ENCODE peak calls at places on chromosomes 13 and 19, in six cellular contexts. U is HCT116, C is astrocyte, S is fibroblast of lung, G is IMR-90, A is GM23248. W is an unnamed sample.
A peak's percentile ranks its signal among the peaks of the same experiment; 100 is the strongest.

GRCh38 chr19:36605839-36606478 is 846 bp downstream of the ZNF382 start:
- DNase-seq in G (no peak), C (no peak), S (no peak), U (no peak), A (no peak), W (no peak)

GRCh38 chr19:32039446-32039845 is 306.0 kb upstream of the ZNF507 start:
- DNase-seq in U (no peak), S (no peak), A (no peak), G (no peak), C (no peak), W (no peak)

GRCh38 chr13:51524312-51524711 is 60.0 kb upstream of the WDFY2 start:
- DNase-seq in G (peak; percentile 44), S (peak; percentile 46), U (no peak), A (peak; percentile 62), C (no peak), W (no peak)

GRCh38 chr19:51489113-51489512 is 10.8 kb downstream of the CEACAM18 start:
- DNase-seq in A (no peak), S (no peak), U (no peak), C (no peak), G (no peak), W (no peak)

GRCh38 chr13:102757006-102757405 is 16.6 kb downstream of the TEX30 start:
- DNase-seq in S (no peak), G (no peak), C (no peak), U (no peak), A (no peak), W (no peak)

GRCh38 chr13:41678320-41678719 is 221.0 kb downstream of the RGCC start:
- DNase-seq in U (no peak), A (peak; percentile 86), G (peak; percentile 67), S (peak; percentile 61), C (peak; percentile 75), W (no peak)

GRCh38 chr13:113508531-113509254 is 18.2 kb upstream of the DCUN1D2 start:
- DNase-seq in S (no peak), U (no peak), A (no peak), C (no peak), G (no peak), W (no peak)

GRCh38 chr13:55410398-55411330 is 1730.1 kb upstream of the PRR20A start:
- DNase-seq in C (no peak), A (no peak), U (no peak), G (no peak), S (no peak), W (no peak)

GRCh38 chr19:31334101-31334848 is 15.0 kb downstream of the TSHZ3 start:
- DNase-seq in G (peak; percentile 74), S (no peak), A (peak; percentile 71), U (no peak), C (peak; percentile 85), W (no peak)

GRCh38 chr19:3095375-3096191 is 1.4 kb downstream of the GNA11 start:
- DNase-seq in C (no peak), A (peak; percentile 35), U (no peak), S (no peak), G (no peak), W (no peak)

GRCh38 chr13:91174886-91175501 is 172.5 kb upstream of the MIR17HG start:
- DNase-seq in A (no peak), G (no peak), U (no peak), S (no peak), C (no peak), W (no peak)

GRCh38 chr13:22789916-22790315 is 390.9 kb upstream of the SGCG start:
- DNase-seq in S (no peak), G (no peak), U (no peak), A (no peak), C (no peak), W (no peak)

GRCh38 chr13:66577358-66577757 is 652.8 kb downstream of the PCDH9 start:
- DNase-seq in S (no peak), U (no peak), C (no peak), A (no peak), G (no peak), W (no peak)

GRCh38 chr19:37778613-37779138 is 710 bp downstream of the ZNF573 start:
- DNase-seq in U (no peak), C (peak; percentile 9), G (peak; percentile 0), S (peak; percentile 14), A (peak; percentile 47), W (no peak)

GRCh38 chr19:2016041-2016807 is 710 bp upstream of the BTBD2 start:
- DNase-seq in U (peak; percentile 73), A (peak; percentile 73), G (peak; percentile 81), S (peak; percentile 91), C (peak; percentile 77), W (peak; percentile 62)

GRCh38 chr19:35596366-35596999 is 10.5 kb downstream of the PMIS2 start:
- DNase-seq in A (no peak), U (no peak), C (no peak), G (no peak), S (no peak), W (no peak)

GRCh38 chr13:99058527-99059495 is 80.9 kb upstream of the DOCK9 start:
- DNase-seq in U (no peak), G (no peak), C (no peak), S (no peak), A (no peak), W (no peak)

GRCh38 chr19:45187421-45188100 is 9.0 kb downstream of the BLOC1S3 start:
- DNase-seq in G (no peak), U (no peak), A (peak; percentile 29), S (no peak), C (no peak), W (no peak)

GRCh38 chr19:45189971-45190370 is 11.4 kb downstream of the BLOC1S3 start:
- DNase-seq in G (no peak), A (no peak), C (no peak), U (no peak), S (no peak), W (no peak)

GRCh38 chr19:45184115-45184514 is 5.5 kb downstream of the BLOC1S3 start:
- DNase-seq in U (no peak), G (no peak), C (no peak), A (no peak), S (no peak), W (no peak)

GRCh38 chr19:45182758-45183157 is 4.2 kb downstream of the BLOC1S3 start:
- DNase-seq in C (no peak), S (no peak), A (no peak), U (no peak), G (no peak), W (no peak)

GRCh38 chr19:45186509-45187334 is 8.1 kb downstream of the BLOC1S3 start:
- DNase-seq in A (peak; percentile 39), U (no peak), C (no peak), S (no peak), G (peak; percentile 62), W (no peak)
- H3K4me2 ChIP-seq in A (no peak overlapping the region), U (peak overlapping the region; percentile 29), C (no peak overlapping the region), S (no peak overlapping the region), G (no peak overlapping the region), W (no peak overlapping the region)

GRCh38 chr19:5622465-5623396 is at the start of the genes SAFB and SAFB2:
- DNase-seq in A (peak; percentile 100), G (peak; percentile 100), U (peak; percentile 99), S (peak; percentile 100), C (peak; percentile 96), W (peak; percentile 96)

GRCh38 chr19:5624741-5625140 is 1.9 kb downstream of the SAFB start:
- DNase-seq in C (no peak), G (no peak), U (no peak), S (no peak), A (peak; percentile 47), W (no peak)

GRCh38 chr19:5625641-5626040 is 2.8 kb downstream of the SAFB start:
- DNase-seq in A (no peak), G (no peak), C (no peak), U (no peak), S (no peak), W (no peak)

GRCh38 chr19:5623397-5624153 is 692 bp downstream of the SAFB start:
- DNase-seq in A (no peak), G (no peak), U (no peak), C (no peak), S (no peak), W (no peak)

DNA sequence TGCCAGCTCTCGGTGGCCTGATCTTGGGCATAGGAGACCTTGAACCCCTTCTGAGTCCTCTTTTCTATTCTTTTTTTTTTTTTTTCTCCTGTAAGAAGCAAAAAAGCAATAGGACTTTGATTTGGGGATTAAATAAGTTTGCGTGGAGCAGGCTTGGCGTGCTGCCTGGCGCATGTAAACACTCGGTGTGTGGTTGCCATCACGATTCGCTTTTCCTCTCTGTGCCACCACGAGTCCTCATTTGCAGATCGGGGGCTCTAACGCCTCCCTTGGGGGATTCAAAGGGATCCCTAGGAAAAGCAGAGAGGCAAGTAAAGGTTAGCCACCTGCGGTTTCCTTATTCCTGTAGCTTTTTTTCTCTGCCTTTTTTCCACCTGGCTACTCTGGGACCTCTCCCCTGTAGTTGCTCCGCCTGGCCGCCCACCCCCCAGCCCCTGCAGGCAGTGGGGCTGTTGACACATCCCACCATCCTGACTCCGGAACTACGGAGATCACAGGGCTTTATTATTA is 1.3 kb downstream of the SAFB start:
- DNase-seq in S (peak; percentile 59), U (no peak), G (peak; percentile 61), C (peak; percentile 35), A (peak; percentile 86), W (no peak)
- H3K4me1 ChIP-seq in S (peaks cover 14% of the 10 kb centered on the region), U (peaks cover 14% of the 10 kb centered on the region), G (peaks cover 19% of the 10 kb centered on the region), C (peaks cover 38% of the 10 kb centered on the region), A (peaks cover 43% of the 10 kb centered on the region), W (peaks cover 22% of the 10 kb centered on the region)

DNA sequence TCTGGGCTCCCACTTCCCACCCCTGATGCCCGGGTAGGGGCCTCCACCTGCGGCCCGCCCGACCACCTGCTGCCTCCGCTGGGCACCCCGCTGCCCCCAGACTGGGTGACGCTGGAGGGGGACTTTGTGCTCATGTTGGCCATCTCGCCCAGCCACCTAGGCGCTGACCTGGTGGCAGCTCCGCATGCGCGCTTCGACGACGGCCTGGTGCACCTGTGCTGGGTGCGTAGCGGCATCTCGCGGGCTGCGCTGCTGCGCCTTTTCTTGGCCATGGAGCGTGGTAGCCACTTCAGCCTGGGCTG is 7.9 kb downstream of the DBP start:
- DNase-seq in A (no peak), G (no peak), S (no peak), C (no peak), U (no peak), W (no peak)
- H3K4me2 ChIP-seq in A (no peak overlapping the region), G (no peak overlapping the region), S (no peak overlapping the region), C (peak overlapping the region; percentile 74), U (peak overlapping the region; percentile 63), W (no peak overlapping the region)

GRCh38 chr13:20390526-20391175 is 135.0 kb downstream of the CRYL1 start:
- DNase-seq in S (no peak), C (no peak), G (no peak), A (peak; percentile 13), U (no peak), W (no peak)

GRCh38 chr13:20394506-20394905 is 131.2 kb downstream of the CRYL1 start:
- DNase-seq in C (no peak), G (no peak), S (no peak), U (no peak), A (no peak), W (no peak)

GRCh38 chr13:20391597-20392452 is 133.8 kb downstream of the CRYL1 start:
- DNase-seq in U (no peak), G (no peak), S (no peak), A (no peak), C (no peak), W (no peak)

GRCh38 chr13:20393273-20394235 is 132.1 kb downstream of the CRYL1 start:
- DNase-seq in U (no peak), C (no peak), A (no peak), G (no peak), S (no peak), W (no peak)

DNA sequence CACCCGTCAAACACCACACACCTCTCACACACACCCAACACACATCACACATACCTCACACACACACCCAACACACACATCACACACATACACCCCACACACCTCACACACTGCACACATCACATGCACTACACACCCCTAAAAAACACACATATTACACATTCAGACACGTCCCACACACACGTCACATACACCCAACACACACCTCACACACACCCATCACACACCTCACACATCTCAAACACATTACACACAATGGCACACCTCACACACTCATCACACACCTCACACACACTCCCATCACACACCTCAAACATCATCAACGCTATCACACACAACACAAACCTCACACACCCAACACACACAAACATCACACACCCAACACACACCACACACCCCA is 133.1 kb downstream of the CRYL1 start:
- DNase-seq in G (no peak), S (no peak), A (no peak), C (no peak), U (no peak), W (no peak)
- H3K4me1 ChIP-seq in G (no peaks in the 10 kb centered on the region), S (no peaks in the 10 kb centered on the region), A (no peaks in the 10 kb centered on the region), C (peaks cover 3% of the 10 kb centered on the region), U (peaks cover 2% of the 10 kb centered on the region), W (peaks cover 12% of the 10 kb centered on the region)

W was measured in keratinocyte.